ENCODE peak calls at places on chromosomes 5 and 9, in four cellular contexts. X is astrocyte of the spinal cord, F is cardiac muscle cell, K is pancreas. D is an unnamed sample.

GRCh38 chr5:88925692-88926490 is 42.9 kb upstream of the MEF2C start:
- DNase-seq in K (no peak), F (no peak), X (peak), D (peak)

GRCh38 chr9:95509851-95510529 is 6.8 kb downstream of the PTCH1 start:
- DNase-seq in F (no peak), X (no peak), K (peak), D (no peak)

GRCh38 chr5:84088996-84089395 is 295.7 kb downstream of the EDIL3 start:
- DNase-seq in X (peak), F (peak), K (no peak), D (no peak)

GRCh38 chr9:114386886-114387677 is 700 bp downstream of the AKNA start:
- DNase-seq in F (peak), X (peak), K (no peak), D (no peak)

GRCh38 chr5:2286250-2286649 is 403.5 kb upstream of the IRX4 start:
- DNase-seq in X (no peak), K (no peak), F (no peak), D (no peak)

GRCh38 chr9:92631452-92632211 is 38.3 kb downstream of the IPPK start:
- DNase-seq in K (no peak), F (no peak), X (peak), D (no peak)

GRCh38 chr5:175692235-175692995 is 34.5 kb downstream of the HRH2 start:
- DNase-seq in F (no peak), K (no peak), X (no peak), D (no peak)

GRCh38 chr5:132003982-132004381 is 7.5 kb downstream of the ACSL6 start:
- DNase-seq in X (no peak), K (no peak), F (no peak), D (no peak)

GRCh38 chr5:68303038-68303738 is 87.6 kb downstream of the PIK3R1 start:
- DNase-seq in F (no peak), X (peak), K (no peak), D (peak)

GRCh38 chr5:169307648-169308047 is 6.7 kb upstream of the SLIT3 start:
- DNase-seq in X (peak), K (no peak), F (peak), D (no peak)

GRCh38 chr9:87343816-87344438 is 153.7 kb upstream of the DAPK1 start:
- DNase-seq in K (no peak), F (no peak), X (no peak), D (peak)

GRCh38 chr9:35406183-35406959 is 83.5 kb upstream of the RUSC2 start:
- DNase-seq in X (no peak), F (peak), K (peak), D (no peak)

GRCh38 chr5:169701910-169702451 is 64.9 kb downstream of the DOCK2 start:
- DNase-seq in X (peak), F (peak), K (no peak), D (peak)

GRCh38 chr9:126721531-126722098 is 83.2 kb upstream of the ZBTB43 start:
- DNase-seq in X (no peak), F (no peak), K (no peak), D (no peak)

GRCh38 chr5:121090822-121091221 is 626.7 kb downstream of the PRR16 start:
- DNase-seq in F (peak), K (no peak), X (no peak), D (no peak)

GRCh38 chr5:78824826-78825225 is 160.3 kb downstream of the ARSB start:
- DNase-seq in X (peak), K (no peak), F (peak), D (no peak)

GRCh38 chr9:105425817-105426433 is 21.9 kb upstream of the FSD1L start:
- DNase-seq in K (no peak), F (peak), X (peak), D (no peak)

GRCh38 chr5:132176543-132176945 is 51.1 kb downstream of the P4HA2 start:
- DNase-seq in K (no peak), F (no peak), X (no peak), D (no peak)

GRCh38 chr5:78720234-78720985 is 71.8 kb upstream of the LHFPL2 start:
- DNase-seq in K (no peak), F (peak), X (no peak), D (no peak)

DNA sequence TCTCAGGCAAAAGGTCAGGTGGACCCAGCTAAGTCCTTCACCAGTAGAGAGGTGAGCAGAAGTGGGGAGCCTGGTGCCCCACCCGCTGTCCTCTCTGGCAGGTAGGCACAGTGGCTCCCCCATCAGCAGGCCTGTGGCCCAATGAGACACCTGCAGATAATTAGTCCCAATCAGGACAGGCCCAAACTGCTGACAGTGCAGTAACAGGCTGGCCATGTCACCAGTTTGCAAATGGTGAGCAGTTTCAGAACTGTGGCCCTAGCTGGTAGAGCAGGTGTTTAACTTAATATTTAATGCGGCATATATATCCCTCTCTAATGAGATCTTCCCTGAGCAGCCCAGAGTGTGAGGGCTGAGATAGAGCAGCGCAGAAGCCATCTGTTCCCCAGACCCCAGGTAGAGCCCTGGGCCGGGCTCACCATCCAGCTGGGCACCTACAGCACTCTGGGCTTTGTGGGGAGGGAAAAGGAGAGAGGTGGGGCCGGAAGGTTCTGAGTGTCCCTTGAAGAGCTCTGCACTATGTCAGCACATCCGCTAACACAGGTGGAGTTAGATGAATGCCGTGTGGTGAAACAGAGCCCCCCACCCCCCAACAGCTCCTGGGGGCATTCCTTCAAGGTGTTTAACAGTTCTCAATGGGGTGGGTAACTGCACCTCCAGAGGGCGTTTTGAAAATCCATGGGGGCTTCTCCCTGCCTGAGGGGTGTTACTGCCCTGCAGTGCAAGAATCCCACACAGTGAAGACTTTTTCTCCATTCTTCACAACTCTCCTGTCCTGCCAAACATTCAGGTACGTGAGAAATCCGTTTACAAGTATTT is 120.5 kb downstream of the PAX5 start:
- DNase-seq in K (no peak), X (no peak), F (no peak), D (no peak)
- TF ChIP-seq CTCF in K (no peak), X (no peak), F (peak), D (no peak)

DNA sequence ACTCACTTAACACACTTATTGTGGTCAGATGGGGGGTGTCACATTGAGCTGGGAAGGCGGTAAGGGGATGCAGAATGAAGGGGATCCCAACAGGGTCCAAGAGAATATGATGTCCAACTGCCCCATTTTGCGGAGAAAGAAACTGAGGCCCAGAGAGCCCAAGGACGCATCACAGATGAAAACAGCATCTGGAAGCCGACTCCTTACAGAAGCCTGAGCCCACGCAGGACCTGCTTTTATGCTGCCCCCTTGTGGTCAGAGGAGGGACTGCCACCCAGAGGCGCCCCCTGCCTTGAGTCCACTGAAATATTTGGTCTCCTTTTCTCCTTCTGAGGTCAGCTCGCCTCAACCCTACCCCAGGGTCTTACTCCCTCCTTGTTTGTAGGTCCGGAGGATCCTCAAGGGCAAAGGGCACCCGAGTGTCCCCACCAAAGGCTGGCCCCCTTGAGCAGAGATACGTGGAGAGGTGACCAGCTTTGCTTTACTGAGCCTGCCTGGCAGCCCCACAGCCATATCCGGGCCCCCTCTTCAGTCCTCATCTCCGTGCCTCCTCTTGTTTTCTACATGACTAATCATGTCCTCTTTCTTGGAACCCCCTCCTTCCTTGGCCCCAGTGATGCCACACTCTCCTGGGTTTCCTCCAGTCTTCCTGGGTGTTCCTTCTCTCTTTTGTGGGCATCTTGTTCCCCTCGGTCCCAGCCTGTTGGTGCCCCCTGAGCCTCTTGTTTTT is 30.0 kb upstream of the TTLL11 start:
- DNase-seq in F (peak), K (peak), X (peak), D (peak)
- TF ChIP-seq CTCF in F (peak), K (peak), X (peak), D (peak)

GRCh38 chr5:135308752-135309151 is 90.3 kb downstream of the MACROH2A1 start:
- DNase-seq in X (peak), K (no peak), F (peak), D (no peak)

GRCh38 chr5:135307143-135307903 is 91.7 kb downstream of the MACROH2A1 start:
- DNase-seq in F (no peak), K (no peak), X (no peak), D (no peak)

GRCh38 chr5:135306557-135306956 is 92.5 kb downstream of the MACROH2A1 start:
- DNase-seq in X (no peak), F (no peak), K (no peak), D (no peak)

GRCh38 chr5:135309391-135310327 is 89.4 kb downstream of the MACROH2A1 start:
- DNase-seq in F (no peak), K (no peak), X (no peak), D (no peak)

GRCh38 chr5:135308245-135308644 is 90.8 kb downstream of the MACROH2A1 start:
- DNase-seq in X (peak), K (no peak), F (peak), D (peak)
- TF ChIP-seq CTCF in X (no peak), K (no peak), F (no peak), D (no peak)

GRCh38 chr9:86272221-86272620 is 10.1 kb downstream of the ISCA1 start:
- DNase-seq in X (no peak), K (no peak), F (no peak), D (no peak)

GRCh38 chr9:86277072-86277471 is 5.3 kb downstream of the ISCA1 start:
- DNase-seq in X (no peak), F (no peak), K (no peak), D (no peak)

GRCh38 chr9:86279839-86280238 is 2.5 kb downstream of the ISCA1 start:
- DNase-seq in K (no peak), X (no peak), F (no peak), D (no peak)

GRCh38 chr9:86274821-86275643 is 7.3 kb downstream of the ISCA1 start:
- DNase-seq in K (no peak), F (no peak), X (no peak), D (no peak)

DNA sequence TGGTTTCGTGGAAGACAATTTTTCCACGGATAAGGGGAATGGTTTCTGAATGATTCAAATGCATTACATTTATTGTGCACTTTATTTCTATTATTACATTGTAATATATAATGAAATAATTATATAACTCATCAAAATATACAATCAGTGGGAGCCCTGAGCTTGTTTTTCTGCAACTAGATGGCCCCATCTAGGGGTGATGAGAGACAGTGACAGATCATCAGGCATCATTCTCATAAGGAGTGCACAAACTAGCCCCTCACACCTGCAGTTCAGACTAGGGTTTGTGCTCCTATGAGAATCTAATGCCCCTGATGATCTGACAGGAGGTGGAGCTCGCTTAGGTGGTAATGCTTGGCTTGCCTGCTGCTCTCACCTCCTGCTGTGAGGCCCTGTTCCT is 6.4 kb downstream of the ISCA1 start:
- DNase-seq in X (no peak), F (no peak), K (no peak), D (no peak)
- TF ChIP-seq CTCF in X (peak), F (peak), K (no peak), D (peak)

GRCh38 chr9:132094314-132094791 is 14.7 kb upstream of the MED27 start:
- DNase-seq in K (no peak), X (peak), F (peak), D (peak)

GRCh38 chr9:132099184-132099583 is 19.5 kb upstream of the MED27 start:
- DNase-seq in K (no peak), F (no peak), X (no peak), D (no peak)

GRCh38 chr9:132099741-132100407 is 20.2 kb upstream of the MED27 start:
- DNase-seq in X (no peak), K (no peak), F (no peak), D (peak)
- TF ChIP-seq CTCF in X (no peak), K (no peak), F (no peak), D (no peak)

DNA sequence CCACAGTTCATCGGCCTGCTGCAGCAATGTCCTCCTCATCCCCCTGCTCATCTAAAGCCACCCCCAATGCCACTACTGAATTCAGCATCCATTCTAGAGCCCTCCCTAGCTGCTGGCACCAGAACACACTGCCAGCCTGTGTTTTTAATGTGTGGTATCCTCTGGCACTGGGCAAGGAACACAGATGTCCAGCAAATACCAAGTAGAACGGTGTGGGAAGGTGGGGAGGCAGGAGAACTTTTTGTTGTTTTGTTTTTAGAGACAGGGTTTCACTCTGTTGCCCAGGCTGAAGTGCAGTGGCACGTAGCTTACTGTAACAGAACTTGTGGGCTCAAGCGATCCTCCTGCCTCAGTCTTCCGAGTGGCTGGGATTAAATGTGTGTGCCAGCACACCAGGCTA is 4.7 kb downstream of the HDHD3 start:
- DNase-seq in F (no peak), K (no peak), X (no peak), D (no peak)
- TF ChIP-seq CTCF in F (no peak), K (no peak), X (no peak), D (no peak)

DNA sequence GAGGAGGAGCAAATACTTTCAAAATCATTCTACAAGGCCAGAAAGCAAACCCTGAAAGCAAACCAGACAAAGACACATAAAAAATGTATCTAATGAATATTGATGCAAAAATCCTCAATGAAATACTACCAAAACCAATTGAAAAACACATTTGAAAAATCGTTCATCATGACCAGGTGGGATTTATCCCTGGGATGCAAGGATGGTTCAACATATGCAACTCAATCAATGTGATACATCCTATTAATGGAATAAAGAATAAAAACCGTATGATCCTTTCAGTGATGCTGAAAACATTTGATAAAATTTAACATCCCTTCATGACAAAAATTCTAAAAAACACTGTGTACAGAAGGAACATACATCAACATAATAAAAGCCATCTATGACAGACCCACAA is 337.6 kb downstream of the NNT start:
- DNase-seq in K (no peak), F (no peak), X (no peak), D (no peak)
- TF ChIP-seq CTCF in K (no peak), F (no peak), X (no peak), D (no peak)

GRCh38 chr5:133421806-133422205 is 190.5 kb downstream of the FSTL4 start:
- DNase-seq in F (no peak), K (no peak), X (no peak), D (no peak)

GRCh38 chr5:133425764-133426738 is 186.3 kb downstream of the FSTL4 start:
- DNase-seq in F (no peak), X (no peak), K (no peak), D (no peak)

GRCh38 chr5:133425183-133425582 is 187.2 kb downstream of the FSTL4 start:
- DNase-seq in X (no peak), K (no peak), F (no peak), D (no peak)

GRCh38 chr5:133423031-133423617 is 189.2 kb downstream of the FSTL4 start:
- DNase-seq in K (no peak), X (no peak), F (no peak), D (peak)

GRCh38 chr5:133423618-133424282 is 188.6 kb downstream of the FSTL4 start:
- DNase-seq in K (peak), X (peak), F (peak), D (peak)
- TF ChIP-seq CTCF in K (peak), X (peak), F (peak), D (peak)

GRCh38 chr5:113513384-113514262 is at the start of gene YTHDC2:
- DNase-seq in K (peak), F (peak), X (peak), D (peak)
- TF ChIP-seq CTCF in K (no peak), F (peak), X (peak), D (peak)

GRCh38 chr9:692636-693459 is 148.6 kb upstream of the DMRT1 start:
- DNase-seq in K (no peak), F (no peak), X (no peak), D (no peak)
- TF ChIP-seq CTCF in K (no peak), F (no peak), X (no peak), D (no peak)